ENCODE peak calls at places on chromosomes 4 and X, in nine cellular contexts. U is CD8-positive, alpha-beta memory T cell; B is stomach; H is ascending aorta; N is ovary; I is upper lobe of right lung; F is neuronal stem cell; L is left ventricle myocardium inferior; C is CD4-positive, CD25-positive, alpha-beta regulatory T cell. G is an unnamed sample. For H3K36me3, the result is how much of the 10 kb centered on the place peaks cover.

GRCh38 chr4:156109943-156110925 is 156.6 kb upstream of the CTSO start:
- DNase-seq in L (no peak), B (no peak), H (no peak), N (no peak), U (no peak), F (no peak), I (no peak), C (no peak), G (no peak)

GRCh38 chr4:158760866-158761265 is 8.0 kb upstream of the FNIP2 start:
- DNase-seq in I (no peak), B (no peak), F (no peak), L (no peak), N (no peak), H (no peak), C (no peak), U (no peak), G (no peak)

GRCh38 chr4:70838972-70839536 is 636 bp downstream of the GRSF1 start:
- DNase-seq in L (peak), I (peak), H (no peak), F (peak), U (peak), B (peak), C (peak), N (peak), G (peak)

GRCh38 chrX:138150709-138151108 is 560.8 kb downstream of the FGF13 start:
- DNase-seq in I (no peak), N (no peak), L (no peak), H (no peak), B (no peak), C (no peak), F (no peak), U (no peak), G (no peak)

GRCh38 chr4:113383111-113383785 is 333.8 kb downstream of the ANK2 start:
- DNase-seq in H (no peak), F (no peak), U (no peak), N (no peak), B (no peak), I (no peak), C (no peak), L (no peak), G (peak)

GRCh38 chrX:141220342-141221008 is 21.8 kb downstream of the SPANXC start:
- DNase-seq in F (no peak), C (no peak), I (no peak), H (no peak), B (no peak), U (no peak), L (no peak), N (no peak), G (no peak)

GRCh38 chrX:20454117-20454516 is 187.4 kb upstream of the RPS6KA3 start:
- DNase-seq in N (no peak), L (no peak), B (no peak), C (no peak), H (no peak), I (no peak), F (no peak), U (no peak), G (no peak)

GRCh38 chr4:53307819-53308773 is 57.8 kb downstream of the SCFD2 start:
- DNase-seq in U (no peak), C (no peak), N (no peak), H (no peak), F (no peak), I (no peak), L (no peak), B (no peak), G (no peak)

GRCh38 chr4:52157641-52158316 is 106.7 kb downstream of the SPATA18 start:
- DNase-seq in I (no peak), B (no peak), C (no peak), H (no peak), U (no peak), N (no peak), F (no peak), L (no peak), G (peak)

GRCh38 chr4:25448379-25449109 is 71.5 kb downstream of the ANAPC4 start:
- DNase-seq in C (no peak), L (no peak), F (no peak), U (no peak), H (no peak), I (no peak), B (no peak), N (no peak), G (no peak)

GRCh38 chr4:6493668-6494304 is 21.4 kb upstream of the PPP2R2C start:
- DNase-seq in N (no peak), I (no peak), F (peak), U (no peak), H (no peak), C (no peak), B (no peak), L (no peak), G (no peak)

GRCh38 chrX:47129879-47130358 is 14.6 kb downstream of the NDUFB11 start:
- DNase-seq in B (no peak), N (no peak), C (no peak), H (no peak), I (no peak), L (no peak), U (no peak), F (no peak), G (no peak)
- H3K27ac ChIP-seq in B (peak), N (peak), C (peak), H (peak), I (peak), L (peak), U (no peak), F (no peak), G (peak)

GRCh38 chr4:31088600-31089230 is 368.5 kb downstream of the PCDH7 start:
- DNase-seq in I (no peak), N (no peak), F (no peak), H (no peak), C (no peak), L (no peak), U (no peak), B (no peak), G (no peak)
- H3K36me3 ChIP-seq in I (under half), N (under half), F (under half), H (under half), C (under half), L (under half), U (under half), B (under half), G (under half)

GRCh38 chr4:80075995-80076394 is 3.0 kb upstream of the ANTXR2 start:
- DNase-seq in U (no peak), C (no peak), H (no peak), F (no peak), L (no peak), N (no peak), B (no peak), I (no peak), G (no peak)

GRCh38 chr4:80072607-80073361 is at the start of gene ANTXR2:
- DNase-seq in U (peak), H (peak), I (peak), F (peak), B (peak), L (peak), N (peak), C (peak), G (peak)

GRCh38 chr4:80074651-80075050 is 1.6 kb upstream of the ANTXR2 start:
- DNase-seq in H (no peak), L (no peak), N (no peak), I (no peak), B (no peak), C (no peak), F (no peak), U (no peak), G (no peak)

GRCh38 chr4:80073362-80074008 is 456 bp upstream of the ANTXR2 start:
- DNase-seq in F (no peak), H (no peak), I (no peak), L (no peak), B (no peak), N (no peak), U (no peak), C (peak), G (no peak)

DNA sequence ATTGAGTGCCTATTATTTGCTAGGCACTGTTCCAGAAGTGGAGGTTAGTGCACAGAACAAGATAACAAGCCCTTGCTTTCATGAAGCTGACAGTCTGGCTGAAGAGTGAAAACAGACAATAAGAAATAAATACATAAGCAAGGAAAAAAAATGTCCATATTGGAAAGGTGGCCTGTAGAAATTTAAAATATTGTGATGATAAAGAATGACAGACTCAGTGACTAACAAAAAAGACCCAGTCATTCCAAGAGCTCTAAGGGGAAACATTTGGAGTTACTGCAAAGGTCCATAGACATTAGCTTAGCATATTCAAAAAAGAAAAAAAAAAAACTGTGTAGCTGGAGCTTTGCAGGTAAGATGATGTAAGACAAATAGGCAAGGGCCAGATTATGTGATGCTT is 1.0 kb upstream of the ANTXR2 start:
- DNase-seq in F (no peak), U (no peak), B (no peak), L (no peak), C (no peak), N (no peak), H (no peak), I (no peak), G (no peak)
- H3K27ac ChIP-seq in F (no peak), U (peak), B (no peak), L (peak), C (peak), N (peak), H (peak), I (peak), G (no peak)

GRCh38 chr4:3198906-3199305 is 50.1 kb upstream of the MSANTD1 start:
- DNase-seq in C (no peak), F (no peak), U (no peak), L (no peak), I (no peak), N (no peak), B (no peak), H (no peak), G (no peak)
- H3K36me3 ChIP-seq in C (under half), F (half or more), U (under half), L (half or more), I (under half), N (under half), B (half or more), H (under half), G (under half)

GRCh38 chrX:55867708-55868107 is 150.2 kb downstream of the RRAGB start:
- DNase-seq in H (no peak), B (no peak), L (no peak), F (no peak), N (no peak), I (no peak), U (no peak), C (no peak), G (no peak)

GRCh38 chrX:55867254-55867653 is 149.7 kb downstream of the RRAGB start:
- DNase-seq in H (no peak), L (no peak), I (no peak), B (no peak), C (peak), U (no peak), N (no peak), F (no peak), G (no peak)
- H3K27ac ChIP-seq in H (no peak), L (no peak), I (no peak), B (no peak), C (no peak), U (no peak), N (no peak), F (no peak), G (no peak)

DNA sequence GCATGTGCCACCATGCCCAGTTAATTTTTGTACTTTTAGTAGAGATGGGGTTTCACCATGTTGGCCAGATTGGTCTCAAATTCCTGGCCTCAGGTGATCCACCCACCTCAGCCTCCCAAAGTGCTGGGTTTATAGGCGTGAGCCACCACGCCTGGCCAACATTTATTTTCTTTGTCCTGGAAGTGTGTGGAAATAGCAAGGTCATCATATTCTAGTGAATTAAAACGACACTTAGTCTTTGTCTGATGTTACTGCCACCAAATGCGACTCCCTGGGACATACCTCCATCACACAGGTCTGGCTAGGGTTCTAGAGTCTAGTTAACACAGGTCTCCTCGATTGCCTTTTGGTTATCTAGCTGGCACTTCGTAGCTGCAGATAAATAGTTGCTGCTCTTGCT is 203.1 kb downstream of the AASDH start:
- DNase-seq in U (no peak), I (no peak), H (no peak), F (no peak), N (no peak), C (no peak), B (no peak), L (no peak), G (no peak)
- H3K36me3 ChIP-seq in U (under half), I (under half), H (under half), F (under half), N (under half), C (under half), B (under half), L (under half), G (under half)

DNA sequence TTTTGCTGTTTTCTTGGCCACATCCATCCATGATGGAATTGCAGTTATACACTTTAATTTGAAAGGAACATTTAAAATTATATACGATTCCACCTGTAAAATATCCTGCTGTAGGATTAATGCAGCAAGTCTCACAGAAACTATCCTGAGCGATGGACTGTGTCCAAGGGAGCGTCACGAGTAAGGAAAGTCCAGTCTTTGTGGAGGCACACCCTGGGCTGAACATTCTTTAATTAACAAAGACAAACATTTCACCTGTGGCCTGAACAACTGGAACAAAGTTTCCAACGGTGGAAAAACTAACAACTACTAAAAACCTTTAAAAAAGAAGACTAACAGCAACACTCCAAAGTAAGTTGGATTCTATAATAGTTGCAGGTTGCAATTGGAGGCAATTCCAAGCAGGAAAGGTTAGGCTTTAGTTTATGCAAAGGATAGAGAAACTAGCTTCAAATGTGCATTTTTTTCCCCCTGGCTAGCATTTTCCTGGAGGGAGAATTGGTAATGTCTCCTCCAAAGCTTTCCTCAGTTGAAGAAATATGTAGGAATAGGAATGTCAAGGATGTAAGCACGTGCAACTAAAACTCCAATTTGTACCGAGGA is 11.0 kb downstream of the EREG start:
- DNase-seq in C (no peak), H (no peak), U (no peak), L (no peak), B (peak), F (no peak), I (no peak), N (no peak), G (no peak)
- H3K27ac ChIP-seq in C (no peak), H (no peak), U (no peak), L (no peak), B (peak), F (no peak), I (no peak), N (no peak), G (no peak)

GRCh38 chr4:83269256-83269655 is 15.3 kb downstream of the COQ2 start:
- DNase-seq in N (no peak), U (no peak), B (no peak), F (no peak), I (no peak), C (no peak), L (no peak), H (no peak), G (no peak)
- H3K36me3 ChIP-seq in N (under half), U (under half), B (half or more), F (half or more), I (under half), C (under half), L (half or more), H (under half), G (under half)

GRCh38 chr4:153529646-153530045 is 63.5 kb downstream of the TMEM131L start:
- DNase-seq in F (no peak), N (no peak), H (no peak), B (no peak), C (no peak), L (no peak), U (no peak), I (no peak), G (no peak)
- H3K27ac ChIP-seq in F (no peak), N (no peak), H (no peak), B (peak), C (peak), L (peak), U (no peak), I (no peak), G (no peak)

GRCh38 chr4:39024311-39024865 is 7.8 kb downstream of the TMEM156 start:
- DNase-seq in C (no peak), B (no peak), I (no peak), H (no peak), U (no peak), L (no peak), F (no peak), N (no peak), G (no peak)

GRCh38 chr4:39021631-39022030 is 10.6 kb downstream of the TMEM156 start:
- DNase-seq in U (no peak), L (no peak), N (no peak), F (no peak), I (no peak), H (no peak), C (no peak), B (no peak), G (no peak)

GRCh38 chr4:39025552-39026085 is 6.6 kb downstream of the TMEM156 start:
- DNase-seq in U (no peak), C (no peak), I (no peak), N (no peak), L (no peak), H (no peak), B (no peak), F (no peak), G (no peak)

GRCh38 chr4:39022241-39022640 is 10.0 kb downstream of the TMEM156 start:
- DNase-seq in C (no peak), U (no peak), I (no peak), B (no peak), N (no peak), L (no peak), H (no peak), F (no peak), G (no peak)

GRCh38 chr4:39023059-39023458 is 9.2 kb downstream of the TMEM156 start:
- DNase-seq in C (no peak), N (no peak), B (no peak), U (no peak), L (no peak), F (no peak), I (no peak), H (no peak), G (no peak)
- H3K36me3 ChIP-seq in C (under half), N (under half), B (under half), U (under half), L (under half), F (under half), I (under half), H (under half), G (under half)

G was measured in adrenal gland.